ENCODE peak calls at places on chromosome 1, in seven cellular contexts. K is esophagus muscularis mucosa, F is stomach, M is GM12878, L is K562, G is HepG2, U is sigmoid colon. T is an unnamed sample.

GRCh38 chr1:38026592-38027200 is 14.2 kb downstream of the UTP11 start:
- DNase-seq in K (no peak), F (peak; percentile 55), M (no peak), L (peak; percentile 58), G (no peak), U (no peak), T (peak; percentile 26)

GRCh38 chr1:81410351-81410750 is 390.4 kb upstream of the ADGRL2 start:
- DNase-seq in K (no peak), F (no peak), M (no peak), L (no peak), G (no peak), U (no peak), T (no peak)

GRCh38 chr1:91529856-91530255 is 29.2 kb downstream of the CDC7 start:
- DNase-seq in K (no peak), F (no peak), M (no peak), L (peak; percentile 19), G (no peak), U (no peak), T (no peak)

GRCh38 chr1:110229348-110230001 is 19.4 kb downstream of the KCNC4 start:
- DNase-seq in K (no peak), F (no peak), M (no peak), L (no peak), G (no peak), U (no peak), T (no peak)

GRCh38 chr1:2942410-2942809 is 78.9 kb upstream of the ACTRT2 start:
- DNase-seq in K (no peak), F (no peak), M (no peak), L (no peak), G (no peak), U (peak; percentile 57), T (no peak)

GRCh38 chr1:211345719-211346118 is 19.1 kb downstream of the TRAF5 start:
- DNase-seq in K (no peak), F (no peak), M (no peak), L (no peak), G (no peak), U (no peak), T (no peak)

GRCh38 chr1:233647083-233647482 is 33.2 kb downstream of the KCNK1 start:
- DNase-seq in K (no peak), F (no peak), M (no peak), L (no peak), G (no peak), U (no peak), T (no peak)

GRCh38 chr1:88892146-88892877 is 945 bp upstream of the GTF2B start:
- DNase-seq in K (no peak), F (no peak), M (no peak), L (no peak), G (peak; percentile 97), U (no peak), T (no peak)

GRCh38 chr1:43153443-43153842 is 18.6 kb downstream of the EBNA1BP2 start:
- DNase-seq in K (no peak), F (no peak), M (no peak), L (no peak), G (no peak), U (no peak), T (no peak)

GRCh38 chr1:85708826-85709222 is 591 bp upstream of the ZNHIT6 start:
- DNase-seq in K (no peak), F (no peak), M (no peak), L (peak; percentile 67), G (peak; percentile 27), U (no peak), T (peak; percentile 49)
- TF ChIP-seq CTCF in K (no peak), F (no peak), M (no peak), L (no peak), G (no peak), U (no peak), T (no peak)

GRCh38 chr1:160133990-160134770 is 17.2 kb upstream of the ATP1A4 start:
- DNase-seq in K (no peak), F (no peak), M (no peak), L (no peak), G (no peak), U (no peak), T (no peak)

GRCh38 chr1:160130939-160131338 is 15.4 kb downstream of the ATP1A2 start:
- DNase-seq in K (no peak), F (no peak), M (no peak), L (no peak), G (no peak), U (peak; percentile 12), T (no peak)

GRCh38 chr1:160129966-160130365 is 14.4 kb downstream of the ATP1A2 start:
- DNase-seq in K (no peak), F (no peak), M (no peak), L (no peak), G (no peak), U (peak; percentile 45), T (no peak)

GRCh38 chr1:160130486-160130885 is 14.9 kb downstream of the ATP1A2 start:
- DNase-seq in K (no peak), F (no peak), M (no peak), L (no peak), G (no peak), U (no peak), T (no peak)

GRCh38 chr1:160131803-160132565 is 16.4 kb downstream of the ATP1A2 start:
- DNase-seq in K (no peak), F (peak; percentile 79), M (no peak), L (no peak), G (peak; percentile 32), U (peak; percentile 86), T (no peak)
- TF ChIP-seq POLR2AphosphoS5 in K (peak; percentile 94), F (peak; percentile 57), M (no peak), L (no peak), G (no peak), U (peak; percentile 51), T (peak; percentile 12)

GRCh38 chr1:97943354-97943753 is 22.5 kb upstream of the DPYD start:
- DNase-seq in K (no peak), F (no peak), M (no peak), L (no peak), G (no peak), U (no peak), T (no peak)
- TF ChIP-seq EP300 in K (no peak), F (no peak), M (no peak), L (no peak), G (no peak), U (no peak), T (no peak)

DNA sequence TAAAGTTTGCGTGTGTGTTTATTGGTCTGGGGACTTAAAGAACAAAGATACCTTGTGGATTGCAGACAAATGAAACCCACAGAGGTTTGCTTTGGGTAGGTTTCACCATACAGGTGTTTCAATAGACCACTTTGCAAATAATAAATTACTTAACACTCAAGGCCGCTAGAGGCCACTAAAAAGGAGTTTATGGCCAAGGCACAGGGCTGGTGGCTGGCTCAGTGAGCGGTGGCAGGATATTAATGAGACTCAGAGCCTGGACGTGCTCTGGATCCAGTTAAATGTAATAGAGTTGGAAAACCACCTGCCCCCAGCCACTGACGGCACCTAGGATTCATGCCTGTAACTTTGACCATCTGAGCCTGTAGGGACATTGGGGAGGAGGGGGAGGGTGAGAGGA is 44.5 kb downstream of the LRRC38 start:
- DNase-seq in K (no peak), F (no peak), M (no peak), L (peak; percentile 19), G (peak; percentile 38), U (no peak), T (no peak)
- TF ChIP-seq CTCF in K (no peak), F (peak; percentile 13), M (peak; percentile 27), L (peak; percentile 39), G (peak; percentile 33), U (no peak), T (no peak)

GRCh38 chr1:154170547-154171221 is 15.8 kb upstream of the NUP210L start:
- DNase-seq in K (no peak), F (no peak), M (no peak), L (no peak), G (no peak), U (no peak), T (no peak)
- TF ChIP-seq POLR2AphosphoS5 in K (no peak), F (no peak), M (no peak), L (no peak), G (no peak), U (no peak), T (no peak)

GRCh38 chr1:64337476-64337875 is 132.5 kb upstream of the CACHD1 start:
- DNase-seq in K (no peak), F (no peak), M (no peak), L (no peak), G (no peak), U (no peak), T (no peak)

GRCh38 chr1:64348270-64348669 is 121.7 kb upstream of the CACHD1 start:
- DNase-seq in K (no peak), F (no peak), M (no peak), L (no peak), G (no peak), U (no peak), T (no peak)

GRCh38 chr1:64348887-64349648 is 120.9 kb upstream of the CACHD1 start:
- DNase-seq in K (no peak), F (no peak), M (no peak), L (no peak), G (no peak), U (no peak), T (no peak)

GRCh38 chr1:64340361-64340760 is 129.6 kb upstream of the CACHD1 start:
- DNase-seq in K (no peak), F (no peak), M (no peak), L (no peak), G (no peak), U (no peak), T (no peak)

DNA sequence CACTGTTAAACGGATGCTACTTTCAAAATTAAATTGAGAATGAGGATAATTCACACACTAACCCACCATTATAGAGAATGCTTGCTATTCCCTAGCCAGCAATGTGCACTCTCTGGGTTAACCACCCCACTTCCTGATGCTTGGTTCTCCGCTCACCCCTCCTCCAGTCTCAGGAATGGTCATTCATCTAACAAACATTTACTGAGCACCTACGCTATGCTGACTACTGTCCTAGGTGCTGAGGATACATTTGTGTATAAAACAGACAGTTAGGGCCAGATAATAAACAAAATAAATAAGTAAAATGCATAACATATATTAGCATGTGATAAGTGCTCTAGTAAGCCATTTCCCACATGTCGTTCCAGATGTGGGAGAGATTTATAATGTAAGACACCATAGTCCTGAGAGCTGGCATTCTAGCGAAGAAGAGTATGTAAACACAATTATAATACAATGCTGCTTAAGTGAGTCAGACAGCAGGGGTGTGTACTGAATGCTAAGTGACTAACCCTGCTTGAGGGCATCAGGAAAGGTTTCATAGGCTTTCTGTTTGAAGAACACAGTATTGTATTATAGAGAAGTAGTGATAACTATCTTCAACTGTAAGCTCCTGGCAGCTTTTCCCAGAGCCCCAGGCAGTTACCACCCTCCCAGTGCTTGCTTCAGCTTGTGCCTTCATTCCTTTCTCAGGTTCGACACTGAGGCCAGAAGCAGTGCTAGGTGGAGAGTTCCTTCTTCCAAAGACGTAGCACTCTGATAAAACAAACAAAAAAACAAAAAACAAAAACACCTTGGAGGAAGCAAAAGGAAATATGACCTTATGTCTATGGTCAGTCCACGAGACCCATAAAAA is 126.6 kb upstream of the CACHD1 start:
- DNase-seq in K (no peak), F (no peak), M (no peak), L (no peak), G (no peak), U (no peak), T (no peak)
- TF ChIP-seq EP300 in K (no peak), F (no peak), M (no peak), L (no peak), G (no peak), U (no peak), T (no peak)

GRCh38 chr1:14782741-14783591 is 184.5 kb downstream of the KAZN start:
- DNase-seq in K (no peak), F (no peak), M (no peak), L (peak; percentile 83), G (no peak), U (no peak), T (no peak)
- TF ChIP-seq CTCF in K (no peak), F (no peak), M (no peak), L (peak; percentile 52), G (peak; percentile 12), U (no peak), T (no peak)

T was measured in transverse colon.